ENCODE peak calls at places on chromosomes 5 and 9, in six cellular contexts. One of them, this sample, is unnamed.

GRCh38 chr5:14406554-14406849 is 175.1 kb upstream of the OTULINL start:
- DNase-seq in spleen: no peak
- DNase-seq in CD4-positive, alpha-beta memory T cell: no peak
- DNase-seq in heart right ventricle: no peak
- DNase-seq in naive thymus-derived CD4-positive, alpha-beta T cell: no peak
- DNase-seq in pancreas: no peak
- DNase-seq in this sample: no peak

GRCh38 chr9:134212809-134213507 is 48.6 kb upstream of the RNU6ATAC start:
- DNase-seq in spleen: peak
- DNase-seq in CD4-positive, alpha-beta memory T cell: no peak
- DNase-seq in heart right ventricle: no peak
- DNase-seq in naive thymus-derived CD4-positive, alpha-beta T cell: no peak
- DNase-seq in pancreas: no peak
- DNase-seq in this sample: peak

GRCh38 chr5:35135239-35135700 is 87.5 kb upstream of the AGXT2 start:
- DNase-seq in spleen: no peak
- DNase-seq in CD4-positive, alpha-beta memory T cell: no peak
- DNase-seq in heart right ventricle: no peak
- DNase-seq in naive thymus-derived CD4-positive, alpha-beta T cell: no peak
- DNase-seq in pancreas: no peak
- DNase-seq in this sample: no peak

GRCh38 chr9:102072061-102072764 is 333.8 kb upstream of the GRIN3A start:
- DNase-seq in spleen: no peak
- DNase-seq in CD4-positive, alpha-beta memory T cell: no peak
- DNase-seq in heart right ventricle: no peak
- DNase-seq in naive thymus-derived CD4-positive, alpha-beta T cell: no peak
- DNase-seq in pancreas: no peak
- DNase-seq in this sample: no peak

GRCh38 chr5:1975898-1976765 is 93.4 kb upstream of the IRX4 start:
- DNase-seq in spleen: no peak
- DNase-seq in CD4-positive, alpha-beta memory T cell: no peak
- DNase-seq in heart right ventricle: no peak
- DNase-seq in naive thymus-derived CD4-positive, alpha-beta T cell: no peak
- DNase-seq in pancreas: no peak
- DNase-seq in this sample: no peak

GRCh38 chr9:106307670-106308069 is 555.3 kb upstream of the ZNF462 start:
- DNase-seq in spleen: no peak
- DNase-seq in CD4-positive, alpha-beta memory T cell: no peak
- DNase-seq in heart right ventricle: no peak
- DNase-seq in naive thymus-derived CD4-positive, alpha-beta T cell: no peak
- DNase-seq in pancreas: no peak
- DNase-seq in this sample: no peak

GRCh38 chr9:98084396-98084795 is 27.9 kb downstream of the NANS start:
- DNase-seq in spleen: no peak
- DNase-seq in CD4-positive, alpha-beta memory T cell: no peak
- DNase-seq in heart right ventricle: no peak
- DNase-seq in naive thymus-derived CD4-positive, alpha-beta T cell: no peak
- DNase-seq in pancreas: no peak
- DNase-seq in this sample: no peak

GRCh38 chr5:139251695-139252288 is 41.7 kb upstream of the MATR3 start:
- DNase-seq in spleen: no peak
- DNase-seq in CD4-positive, alpha-beta memory T cell: no peak
- DNase-seq in heart right ventricle: no peak
- DNase-seq in naive thymus-derived CD4-positive, alpha-beta T cell: no peak
- DNase-seq in pancreas: no peak
- DNase-seq in this sample: no peak

GRCh38 chr9:79492092-79492995 is 79.4 kb upstream of the TLE4 start:
- DNase-seq in spleen: no peak
- DNase-seq in CD4-positive, alpha-beta memory T cell: no peak
- DNase-seq in heart right ventricle: no peak
- DNase-seq in naive thymus-derived CD4-positive, alpha-beta T cell: no peak
- DNase-seq in pancreas: no peak
- DNase-seq in this sample: no peak

GRCh38 chr9:2417730-2418129 is 203.9 kb upstream of the VLDLR start:
- DNase-seq in spleen: no peak
- DNase-seq in CD4-positive, alpha-beta memory T cell: no peak
- DNase-seq in heart right ventricle: no peak
- DNase-seq in naive thymus-derived CD4-positive, alpha-beta T cell: no peak
- DNase-seq in pancreas: no peak
- DNase-seq in this sample: no peak

DNA sequence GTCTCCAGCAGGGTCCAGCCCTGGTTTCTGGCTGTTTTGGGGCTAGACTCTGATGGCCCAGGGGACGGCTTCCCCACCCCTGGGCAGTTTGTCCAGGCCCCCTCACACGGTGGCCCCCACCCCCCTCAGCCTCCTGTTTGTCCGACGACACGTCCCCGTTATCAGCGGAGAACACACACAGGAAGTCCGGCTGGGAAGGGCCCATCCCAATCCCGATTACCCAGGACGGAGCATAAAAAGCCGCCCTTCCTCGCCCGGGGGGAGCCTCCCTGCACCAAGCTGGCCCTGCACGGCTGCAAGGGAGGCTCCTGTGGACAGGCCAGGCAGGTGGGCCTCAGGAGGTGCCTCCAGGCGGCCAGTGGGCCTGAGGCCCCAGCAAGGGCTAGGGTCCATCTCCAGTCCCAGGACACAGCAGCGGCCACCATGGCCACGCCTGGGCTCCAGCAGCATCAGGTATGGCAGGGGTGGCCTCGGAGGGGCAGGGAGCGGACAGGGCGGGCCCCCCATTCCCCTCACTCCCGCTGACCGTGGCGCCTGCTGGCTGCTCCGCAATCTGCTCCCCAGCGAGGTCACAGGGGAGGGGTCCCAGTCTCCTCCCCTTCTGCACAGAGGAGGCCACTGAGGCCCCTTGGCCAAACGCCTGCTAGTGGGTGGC is at the start of gene EGFL7:
- DNase-seq in spleen: peak
- DNase-seq in CD4-positive, alpha-beta memory T cell: no peak
- DNase-seq in heart right ventricle: peak
- DNase-seq in naive thymus-derived CD4-positive, alpha-beta T cell: no peak
- DNase-seq in pancreas: no peak
- DNase-seq in this sample: peak
- H3K27ac ChIP-seq in spleen: peak
- H3K27ac ChIP-seq in CD4-positive, alpha-beta memory T cell: no peak
- H3K27ac ChIP-seq in heart right ventricle: peak
- H3K27ac ChIP-seq in naive thymus-derived CD4-positive, alpha-beta T cell: no peak
- H3K27ac ChIP-seq in pancreas: peak
- H3K27ac ChIP-seq in this sample: peak

GRCh38 chr9:112793213-112793810 is 42.8 kb downstream of the SNX30 start:
- DNase-seq in spleen: peak
- DNase-seq in CD4-positive, alpha-beta memory T cell: peak
- DNase-seq in heart right ventricle: peak
- DNase-seq in naive thymus-derived CD4-positive, alpha-beta T cell: peak
- DNase-seq in pancreas: peak
- DNase-seq in this sample: peak
- H3K27ac ChIP-seq in spleen: no peak
- H3K27ac ChIP-seq in CD4-positive, alpha-beta memory T cell: no peak
- H3K27ac ChIP-seq in heart right ventricle: no peak
- H3K27ac ChIP-seq in naive thymus-derived CD4-positive, alpha-beta T cell: no peak
- H3K27ac ChIP-seq in pancreas: no peak
- H3K27ac ChIP-seq in this sample: no peak

GRCh38 chr9:120136685-120137084 is 443.3 kb downstream of the CDK5RAP2 start:
- DNase-seq in spleen: no peak
- DNase-seq in CD4-positive, alpha-beta memory T cell: no peak
- DNase-seq in heart right ventricle: no peak
- DNase-seq in naive thymus-derived CD4-positive, alpha-beta T cell: no peak
- DNase-seq in pancreas: no peak
- DNase-seq in this sample: no peak

DNA sequence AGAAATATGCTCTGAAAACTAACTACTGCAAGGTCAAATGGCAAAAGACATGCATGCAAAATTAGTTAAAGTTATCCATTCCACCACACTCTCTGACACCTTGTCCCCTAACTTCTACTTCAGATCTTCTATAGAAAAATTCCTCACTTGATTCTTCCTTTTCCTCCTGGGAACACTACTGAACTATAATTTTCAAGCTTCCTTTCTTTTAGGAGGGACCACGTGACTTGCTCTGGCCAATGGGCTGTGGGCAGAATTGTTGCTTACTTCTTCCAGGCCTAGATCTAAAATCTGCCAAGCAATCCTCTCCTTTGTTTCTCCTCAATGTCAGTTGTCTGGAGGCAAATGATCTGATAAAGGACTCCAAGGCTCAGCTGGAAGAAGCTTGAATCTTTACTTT is 441.0 kb downstream of the CDK5RAP2 start:
- DNase-seq in spleen: no peak
- DNase-seq in CD4-positive, alpha-beta memory T cell: no peak
- DNase-seq in heart right ventricle: no peak
- DNase-seq in naive thymus-derived CD4-positive, alpha-beta T cell: no peak
- DNase-seq in pancreas: no peak
- DNase-seq in this sample: no peak
- H3K27ac ChIP-seq in spleen: no peak
- H3K27ac ChIP-seq in CD4-positive, alpha-beta memory T cell: no peak
- H3K27ac ChIP-seq in heart right ventricle: no peak
- H3K27ac ChIP-seq in naive thymus-derived CD4-positive, alpha-beta T cell: no peak
- H3K27ac ChIP-seq in pancreas: no peak
- H3K27ac ChIP-seq in this sample: no peak

GRCh38 chr5:154834045-154834444 is 16.4 kb downstream of the FAXDC2 start:
- DNase-seq in spleen: no peak
- DNase-seq in CD4-positive, alpha-beta memory T cell: no peak
- DNase-seq in heart right ventricle: no peak
- DNase-seq in naive thymus-derived CD4-positive, alpha-beta T cell: no peak
- DNase-seq in pancreas: no peak
- DNase-seq in this sample: no peak
- H3K27ac ChIP-seq in spleen: no peak
- H3K27ac ChIP-seq in CD4-positive, alpha-beta memory T cell: no peak
- H3K27ac ChIP-seq in heart right ventricle: no peak
- H3K27ac ChIP-seq in naive thymus-derived CD4-positive, alpha-beta T cell: no peak
- H3K27ac ChIP-seq in pancreas: no peak
- H3K27ac ChIP-seq in this sample: no peak

This sample was measured in lower lobe of right lung.